ENCODE peak calls at places on chromosome 18, in nine cellular contexts. One of them, this sample, is unnamed.

GRCh38 chr18:7755753-7756475 is 188.8 kb downstream of the PTPRM start:
- DNase-seq in endodermal cell: no peak
- DNase-seq in Peyer's patch: no peak
- DNase-seq in CD8-positive, alpha-beta T cell: no peak
- DNase-seq in IMR-90: peak
- DNase-seq in ovary: no peak
- DNase-seq in psoas muscle: no peak
- DNase-seq in kidney epithelial cell: no peak
- DNase-seq in A673: no peak
- DNase-seq in this sample: no peak

GRCh38 chr18:48079885-48080284 is 149.4 kb upstream of the SMAD2 start:
- DNase-seq in endodermal cell: no peak
- DNase-seq in Peyer's patch: no peak
- DNase-seq in CD8-positive, alpha-beta T cell: no peak
- DNase-seq in IMR-90: no peak
- DNase-seq in ovary: no peak
- DNase-seq in psoas muscle: no peak
- DNase-seq in kidney epithelial cell: no peak
- DNase-seq in A673: no peak
- DNase-seq in this sample: no peak

GRCh38 chr18:10047237-10047636 is 133.4 kb downstream of the VAPA start:
- DNase-seq in endodermal cell: no peak
- DNase-seq in Peyer's patch: no peak
- DNase-seq in CD8-positive, alpha-beta T cell: no peak
- DNase-seq in IMR-90: peak
- DNase-seq in ovary: no peak
- DNase-seq in psoas muscle: no peak
- DNase-seq in kidney epithelial cell: no peak
- DNase-seq in A673: no peak
- DNase-seq in this sample: no peak

GRCh38 chr18:45654677-45655076 is 39.4 kb downstream of the SLC14A2 start:
- DNase-seq in endodermal cell: peak
- DNase-seq in Peyer's patch: no peak
- DNase-seq in CD8-positive, alpha-beta T cell: no peak
- DNase-seq in IMR-90: no peak
- DNase-seq in ovary: no peak
- DNase-seq in psoas muscle: no peak
- DNase-seq in kidney epithelial cell: no peak
- DNase-seq in A673: no peak
- DNase-seq in this sample: no peak

GRCh38 chr18:37538526-37539205 is 26.9 kb downstream of the CELF4 start:
- DNase-seq in endodermal cell: peak
- DNase-seq in Peyer's patch: no peak
- DNase-seq in CD8-positive, alpha-beta T cell: no peak
- DNase-seq in IMR-90: no peak
- DNase-seq in ovary: no peak
- DNase-seq in psoas muscle: no peak
- DNase-seq in kidney epithelial cell: no peak
- DNase-seq in A673: no peak
- DNase-seq in this sample: no peak

GRCh38 chr18:37334494-37335125 is 231.0 kb downstream of the CELF4 start:
- DNase-seq in endodermal cell: no peak
- DNase-seq in Peyer's patch: no peak
- DNase-seq in CD8-positive, alpha-beta T cell: no peak
- DNase-seq in IMR-90: peak
- DNase-seq in ovary: no peak
- DNase-seq in psoas muscle: no peak
- DNase-seq in kidney epithelial cell: no peak
- DNase-seq in A673: peak
- DNase-seq in this sample: peak

GRCh38 chr18:53115876-53116585 is 776.0 kb downstream of the DCC start:
- DNase-seq in endodermal cell: no peak
- DNase-seq in Peyer's patch: no peak
- DNase-seq in CD8-positive, alpha-beta T cell: no peak
- DNase-seq in IMR-90: no peak
- DNase-seq in ovary: no peak
- DNase-seq in psoas muscle: no peak
- DNase-seq in kidney epithelial cell: no peak
- DNase-seq in A673: peak
- DNase-seq in this sample: no peak

GRCh38 chr18:75223687-75224347 is 13.2 kb downstream of the TSHZ1 start:
- DNase-seq in endodermal cell: no peak
- DNase-seq in Peyer's patch: no peak
- DNase-seq in CD8-positive, alpha-beta T cell: no peak
- DNase-seq in IMR-90: peak
- DNase-seq in ovary: no peak
- DNase-seq in psoas muscle: no peak
- DNase-seq in kidney epithelial cell: peak
- DNase-seq in A673: no peak
- DNase-seq in this sample: no peak

GRCh38 chr18:41462946-41463345 is 492.1 kb upstream of the PIK3C3 start:
- DNase-seq in endodermal cell: no peak
- DNase-seq in Peyer's patch: no peak
- DNase-seq in CD8-positive, alpha-beta T cell: no peak
- DNase-seq in IMR-90: no peak
- DNase-seq in ovary: no peak
- DNase-seq in psoas muscle: no peak
- DNase-seq in kidney epithelial cell: no peak
- DNase-seq in A673: no peak
- DNase-seq in this sample: no peak

GRCh38 chr18:48676756-48677368 is 138.0 kb downstream of the CTIF start:
- DNase-seq in endodermal cell: peak
- DNase-seq in Peyer's patch: peak
- DNase-seq in CD8-positive, alpha-beta T cell: peak
- DNase-seq in IMR-90: peak
- DNase-seq in ovary: peak
- DNase-seq in psoas muscle: peak
- DNase-seq in kidney epithelial cell: no peak
- DNase-seq in A673: peak
- DNase-seq in this sample: no peak

GRCh38 chr18:40690062-40690461 is 1265.0 kb upstream of the PIK3C3 start:
- DNase-seq in endodermal cell: no peak
- DNase-seq in Peyer's patch: no peak
- DNase-seq in CD8-positive, alpha-beta T cell: no peak
- DNase-seq in IMR-90: no peak
- DNase-seq in ovary: no peak
- DNase-seq in psoas muscle: no peak
- DNase-seq in kidney epithelial cell: no peak
- DNase-seq in A673: no peak
- DNase-seq in this sample: no peak

GRCh38 chr18:46427216-46427995 is 229.6 kb downstream of the LOXHD1 start:
- DNase-seq in endodermal cell: peak
- DNase-seq in Peyer's patch: no peak
- DNase-seq in CD8-positive, alpha-beta T cell: no peak
- DNase-seq in IMR-90: no peak
- DNase-seq in ovary: no peak
- DNase-seq in psoas muscle: no peak
- DNase-seq in kidney epithelial cell: no peak
- DNase-seq in A673: no peak
- DNase-seq in this sample: no peak

GRCh38 chr18:681985-682384 is 24.5 kb downstream of the TYMS start:
- DNase-seq in endodermal cell: no peak
- DNase-seq in Peyer's patch: no peak
- DNase-seq in CD8-positive, alpha-beta T cell: no peak
- DNase-seq in IMR-90: no peak
- DNase-seq in ovary: no peak
- DNase-seq in psoas muscle: no peak
- DNase-seq in kidney epithelial cell: no peak
- DNase-seq in A673: no peak
- DNase-seq in this sample: no peak

GRCh38 chr18:41315134-41315533 is 639.9 kb upstream of the PIK3C3 start:
- DNase-seq in endodermal cell: no peak
- DNase-seq in Peyer's patch: no peak
- DNase-seq in CD8-positive, alpha-beta T cell: no peak
- DNase-seq in IMR-90: no peak
- DNase-seq in ovary: no peak
- DNase-seq in psoas muscle: no peak
- DNase-seq in kidney epithelial cell: no peak
- DNase-seq in A673: no peak
- DNase-seq in this sample: no peak

GRCh38 chr18:10015288-10015701 is 101.5 kb downstream of the VAPA start:
- DNase-seq in endodermal cell: peak
- DNase-seq in Peyer's patch: no peak
- DNase-seq in CD8-positive, alpha-beta T cell: no peak
- DNase-seq in IMR-90: peak
- DNase-seq in ovary: no peak
- DNase-seq in psoas muscle: no peak
- DNase-seq in kidney epithelial cell: no peak
- DNase-seq in A673: no peak
- DNase-seq in this sample: no peak

GRCh38 chr18:25420091-25420490 is 68.1 kb upstream of the ZNF521 start:
- DNase-seq in endodermal cell: no peak
- DNase-seq in Peyer's patch: no peak
- DNase-seq in CD8-positive, alpha-beta T cell: no peak
- DNase-seq in IMR-90: no peak
- DNase-seq in ovary: no peak
- DNase-seq in psoas muscle: no peak
- DNase-seq in kidney epithelial cell: no peak
- DNase-seq in A673: no peak
- DNase-seq in this sample: no peak

DNA sequence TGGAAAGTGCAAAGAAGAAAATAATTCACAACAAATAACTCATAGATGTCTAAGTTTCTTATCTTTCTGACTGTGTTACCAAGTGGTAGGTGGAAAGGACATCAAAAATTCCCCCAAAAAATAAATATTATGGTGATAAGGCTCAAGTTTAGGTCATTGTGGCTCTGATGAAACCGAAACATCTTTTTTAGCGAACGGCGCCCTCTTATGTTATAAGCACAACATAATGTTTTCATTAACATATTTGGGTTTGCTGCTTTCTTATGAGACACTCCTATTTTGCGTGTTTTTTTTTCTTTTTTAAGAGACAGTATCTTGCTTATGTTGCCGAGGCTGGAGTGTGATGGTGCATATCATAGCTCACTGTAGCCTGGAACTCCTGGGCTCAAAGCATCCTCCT is 38.6 kb upstream of the SLC35G4 start:
- DNase-seq in endodermal cell: peak
- DNase-seq in Peyer's patch: no peak
- DNase-seq in CD8-positive, alpha-beta T cell: no peak
- DNase-seq in IMR-90: peak
- DNase-seq in ovary: no peak
- DNase-seq in psoas muscle: no peak
- DNase-seq in kidney epithelial cell: no peak
- DNase-seq in A673: peak
- DNase-seq in this sample: no peak
- TF ChIP-seq CTCF in endodermal cell: peak
- TF ChIP-seq CTCF in Peyer's patch: no peak
- TF ChIP-seq CTCF in CD8-positive, alpha-beta T cell: no peak
- TF ChIP-seq CTCF in IMR-90: peak
- TF ChIP-seq CTCF in ovary: no peak
- TF ChIP-seq CTCF in psoas muscle: no peak
- TF ChIP-seq CTCF in kidney epithelial cell: no peak
- TF ChIP-seq CTCF in A673: peak
- TF ChIP-seq CTCF in this sample: peak

GRCh38 chr18:58866261-58867232 is 1.9 kb downstream of the ZNF532 start:
- DNase-seq in endodermal cell: peak
- DNase-seq in Peyer's patch: no peak
- DNase-seq in CD8-positive, alpha-beta T cell: no peak
- DNase-seq in IMR-90: no peak
- DNase-seq in ovary: no peak
- DNase-seq in psoas muscle: no peak
- DNase-seq in kidney epithelial cell: no peak
- DNase-seq in A673: no peak
- DNase-seq in this sample: no peak
- H3K4me3 ChIP-seq in endodermal cell: peak
- H3K4me3 ChIP-seq in Peyer's patch: no peak
- H3K4me3 ChIP-seq in CD8-positive, alpha-beta T cell: no peak
- H3K4me3 ChIP-seq in IMR-90: peak
- H3K4me3 ChIP-seq in ovary: no peak
- H3K4me3 ChIP-seq in psoas muscle: peak
- H3K4me3 ChIP-seq in kidney epithelial cell: no peak
- H3K4me3 ChIP-seq in A673: peak
- H3K4me3 ChIP-seq in this sample: peak

DNA sequence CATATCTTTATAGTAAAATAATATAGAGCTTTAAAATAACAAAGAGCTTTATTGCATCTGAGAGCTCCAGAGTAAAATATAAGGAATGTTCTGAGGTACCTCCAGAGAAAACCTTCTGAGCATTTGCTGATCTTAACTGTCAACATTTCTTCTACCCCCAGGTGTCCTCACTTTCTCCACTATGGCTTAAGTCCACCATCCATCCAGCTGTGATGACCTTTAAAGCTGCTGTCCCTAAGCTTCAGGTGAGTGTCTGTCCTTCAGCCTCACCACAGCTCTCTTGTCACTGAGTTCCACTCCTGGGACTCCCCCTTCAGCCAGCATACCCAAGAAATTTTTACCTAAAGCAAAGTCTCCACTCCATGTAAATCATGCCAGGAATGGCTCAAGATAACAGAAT is 137.9 kb downstream of the MYO5B start:
- DNase-seq in endodermal cell: no peak
- DNase-seq in Peyer's patch: no peak
- DNase-seq in CD8-positive, alpha-beta T cell: no peak
- DNase-seq in IMR-90: no peak
- DNase-seq in ovary: no peak
- DNase-seq in psoas muscle: no peak
- DNase-seq in kidney epithelial cell: no peak
- DNase-seq in A673: no peak
- DNase-seq in this sample: no peak
- TF ChIP-seq CTCF in endodermal cell: peak
- TF ChIP-seq CTCF in Peyer's patch: no peak
- TF ChIP-seq CTCF in CD8-positive, alpha-beta T cell: no peak
- TF ChIP-seq CTCF in IMR-90: no peak
- TF ChIP-seq CTCF in ovary: no peak
- TF ChIP-seq CTCF in psoas muscle: no peak
- TF ChIP-seq CTCF in kidney epithelial cell: no peak
- TF ChIP-seq CTCF in A673: no peak
- TF ChIP-seq CTCF in this sample: no peak

GRCh38 chr18:5304232-5304631 is 8.7 kb upstream of the ZBTB14 start:
- DNase-seq in endodermal cell: no peak
- DNase-seq in Peyer's patch: no peak
- DNase-seq in CD8-positive, alpha-beta T cell: no peak
- DNase-seq in IMR-90: no peak
- DNase-seq in ovary: no peak
- DNase-seq in psoas muscle: no peak
- DNase-seq in kidney epithelial cell: no peak
- DNase-seq in A673: no peak
- DNase-seq in this sample: no peak

GRCh38 chr18:5311273-5312009 is 15.9 kb upstream of the ZBTB14 start:
- DNase-seq in endodermal cell: no peak
- DNase-seq in Peyer's patch: no peak
- DNase-seq in CD8-positive, alpha-beta T cell: no peak
- DNase-seq in IMR-90: no peak
- DNase-seq in ovary: no peak
- DNase-seq in psoas muscle: no peak
- DNase-seq in kidney epithelial cell: no peak
- DNase-seq in A673: no peak
- DNase-seq in this sample: no peak

GRCh38 chr18:5305835-5306234 is 10.3 kb upstream of the ZBTB14 start:
- DNase-seq in endodermal cell: no peak
- DNase-seq in Peyer's patch: no peak
- DNase-seq in CD8-positive, alpha-beta T cell: no peak
- DNase-seq in IMR-90: no peak
- DNase-seq in ovary: no peak
- DNase-seq in psoas muscle: no peak
- DNase-seq in kidney epithelial cell: no peak
- DNase-seq in A673: no peak
- DNase-seq in this sample: no peak

GRCh38 chr18:5315838-5316237 is 20.3 kb upstream of the ZBTB14 start:
- DNase-seq in endodermal cell: no peak
- DNase-seq in Peyer's patch: no peak
- DNase-seq in CD8-positive, alpha-beta T cell: no peak
- DNase-seq in IMR-90: no peak
- DNase-seq in ovary: no peak
- DNase-seq in psoas muscle: no peak
- DNase-seq in kidney epithelial cell: no peak
- DNase-seq in A673: no peak
- DNase-seq in this sample: no peak

GRCh38 chr18:5309888-5310470 is 14.5 kb upstream of the ZBTB14 start:
- DNase-seq in endodermal cell: no peak
- DNase-seq in Peyer's patch: peak
- DNase-seq in CD8-positive, alpha-beta T cell: no peak
- DNase-seq in IMR-90: no peak
- DNase-seq in ovary: no peak
- DNase-seq in psoas muscle: no peak
- DNase-seq in kidney epithelial cell: no peak
- DNase-seq in A673: no peak
- DNase-seq in this sample: no peak
- H3K4me3 ChIP-seq in endodermal cell: no peak
- H3K4me3 ChIP-seq in Peyer's patch: no peak
- H3K4me3 ChIP-seq in CD8-positive, alpha-beta T cell: peak
- H3K4me3 ChIP-seq in IMR-90: no peak
- H3K4me3 ChIP-seq in ovary: no peak
- H3K4me3 ChIP-seq in psoas muscle: no peak
- H3K4me3 ChIP-seq in kidney epithelial cell: no peak
- H3K4me3 ChIP-seq in A673: peak
- H3K4me3 ChIP-seq in this sample: no peak